ENCODE peak calls at places on chromosome 17, in nine cellular contexts. X is HCT116, F is tibial nerve, Q is heart right ventricle, S is prostate gland, W is ascending aorta, N is testis, Z is lung, H is suprapubic skin. R is an unnamed sample.

GRCh38 chr17:64357191-64357981 is 33.3 kb downstream of the PECAM1 start:
- DNase-seq in S (no peak), Q (peak; percentile 66), F (peak; percentile 70), X (no peak), N (no peak), H (peak; percentile 89), W (no peak), Z (no peak), R (peak; percentile 80)

GRCh38 chr17:76243826-76244679 is 3.8 kb upstream of the RNF157 start:
- DNase-seq in X (no peak), Z (no peak), S (no peak), W (no peak), Q (no peak), N (no peak), H (no peak), F (no peak), R (no peak)

GRCh38 chr17:8976638-8977037 is 11.1 kb upstream of the PIK3R5 start:
- DNase-seq in X (no peak), H (no peak), Z (no peak), Q (no peak), N (no peak), W (no peak), F (no peak), S (no peak), R (no peak)

GRCh38 chr17:34741967-34742366 is 162.6 kb downstream of the TMEM132E start:
- DNase-seq in Q (no peak), W (no peak), S (no peak), F (no peak), H (peak; percentile 43), N (no peak), Z (no peak), X (no peak), R (no peak)

GRCh38 chr17:55304171-55304859 is 39.6 kb downstream of the HLF start:
- DNase-seq in W (no peak), X (no peak), H (no peak), Q (no peak), Z (no peak), F (no peak), N (no peak), S (no peak), R (no peak)

GRCh38 chr17:22266231-22266630 is 573.9 kb downstream of the KCNJ18 start:
- DNase-seq in X (no peak), S (no peak), Z (no peak), Q (no peak), N (peak; percentile 60), W (no peak), H (peak; percentile 28), F (no peak), R (no peak)

GRCh38 chr17:41531993-41532392 is 3.9 kb upstream of the KRT19 start:
- DNase-seq in H (no peak), S (no peak), N (no peak), X (no peak), Z (no peak), F (no peak), W (no peak), Q (no peak), R (no peak)

GRCh38 chr17:51796026-51796425 is 362.5 kb downstream of the CA10 start:
- DNase-seq in Z (no peak), F (no peak), H (no peak), S (no peak), X (no peak), Q (no peak), W (no peak), N (no peak), R (no peak)

GRCh38 chr17:76195281-76196096 is 44.8 kb downstream of the RNF157 start:
- DNase-seq in Q (no peak), X (no peak), W (no peak), Z (no peak), S (no peak), H (no peak), F (no peak), N (no peak), R (no peak)

DNA sequence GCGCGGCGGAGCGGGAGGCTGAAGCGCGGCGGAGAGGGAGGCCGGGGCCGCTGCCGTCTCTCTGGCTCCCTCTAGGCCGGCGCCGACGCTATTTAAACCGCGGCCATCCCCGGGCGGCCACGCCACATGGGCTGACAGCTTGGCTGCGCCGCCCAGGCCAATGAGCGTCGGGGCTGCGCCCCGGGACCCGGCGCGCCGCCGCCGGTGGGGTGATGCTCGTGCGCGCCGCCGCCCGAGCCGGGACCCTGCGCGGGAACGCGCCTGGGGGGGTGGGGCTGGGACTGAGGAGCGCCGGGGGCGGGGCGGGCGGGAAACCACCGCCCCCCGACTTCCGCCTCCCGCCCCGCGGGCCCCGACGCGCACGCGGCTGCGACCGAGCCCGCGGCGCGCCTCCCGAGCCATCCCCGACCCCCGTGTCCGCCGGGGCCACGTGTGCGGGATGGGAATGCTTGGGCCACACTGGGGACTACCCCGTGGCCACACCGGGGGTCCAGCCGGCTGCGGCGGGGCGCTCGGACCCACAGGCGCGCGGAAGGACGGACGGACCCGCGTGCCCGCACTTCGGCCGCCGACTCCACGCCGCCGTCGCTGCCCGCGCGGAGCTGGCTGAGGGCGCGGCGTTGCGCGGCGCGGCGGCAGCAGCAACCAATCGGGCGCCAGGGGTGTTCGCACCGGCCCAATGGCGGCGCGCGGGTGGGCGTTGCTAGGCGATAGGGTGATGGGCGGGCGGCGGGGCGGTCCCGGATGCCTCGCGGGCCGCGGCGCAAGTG is at the start of gene FASN:
- DNase-seq in Z (peak; percentile 93), H (peak; percentile 98), X (peak; percentile 91), N (peak; percentile 96), Q (peak; percentile 95), W (peak; percentile 62), F (peak; percentile 93), S (peak; percentile 94), R (peak; percentile 93)
- TF ChIP-seq CTCF in Z (peak; percentile 27), H (no peak), X (no peak), N (no peak), Q (peak; percentile 50), W (peak; percentile 41), F (peak; percentile 59), S (no peak), R (peak; percentile 19)

DNA sequence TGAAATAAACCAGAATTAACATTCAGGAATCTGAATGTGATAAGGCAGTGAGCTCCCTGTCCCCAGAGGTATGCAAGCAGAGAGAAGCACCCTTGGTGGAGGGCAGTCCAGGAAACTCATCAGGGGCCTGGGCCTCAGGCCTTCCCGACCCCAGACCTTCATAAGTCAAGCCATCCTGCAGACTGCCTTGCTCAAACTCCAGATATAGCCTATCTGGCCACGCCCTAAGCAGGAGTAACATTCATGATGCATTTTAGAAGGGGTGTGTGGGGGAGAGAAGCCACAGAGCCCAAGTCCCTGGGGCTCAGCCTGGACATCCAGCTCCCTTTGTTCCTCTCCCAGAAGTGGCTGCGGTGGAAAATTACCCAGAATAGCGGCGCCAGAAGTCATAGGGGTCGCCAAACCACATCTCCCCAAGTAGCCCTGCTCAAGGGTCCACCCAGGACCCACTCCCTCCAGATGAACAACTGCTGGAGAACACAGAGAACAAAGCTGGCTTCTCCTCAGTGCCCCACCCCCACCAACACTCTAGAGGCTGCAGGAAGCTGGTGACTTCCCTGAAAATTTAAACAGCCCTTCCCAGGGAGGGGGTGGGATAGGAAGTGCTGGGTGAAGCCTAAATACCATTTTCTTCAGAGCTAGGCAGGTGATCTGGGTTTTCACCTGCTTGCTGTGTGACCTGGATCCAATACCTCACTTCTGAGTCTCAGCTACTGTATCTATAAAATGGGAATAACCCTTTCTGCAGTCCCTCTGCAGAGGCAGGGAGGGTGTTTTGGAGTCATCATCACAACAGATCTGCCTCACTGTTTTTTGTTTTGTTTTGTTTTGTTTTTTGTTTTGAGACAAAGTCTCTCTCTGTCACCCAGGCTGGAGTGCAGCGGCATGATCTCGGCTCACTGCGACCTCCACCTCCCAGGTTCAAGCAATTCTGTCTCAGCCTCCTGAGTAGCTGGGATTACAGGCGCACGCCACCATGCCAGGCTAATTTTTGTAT is 1.5 kb upstream of the SREBF1 start:
- DNase-seq in S (peak; percentile 72), X (peak; percentile 75), F (peak; percentile 71), Z (peak; percentile 75), H (peak; percentile 87), W (no peak), N (peak; percentile 78), Q (peak; percentile 89), R (no peak)
- H3K4me3 ChIP-seq in S (no peak overlapping the region), X (peak overlapping the region; percentile 78), F (no peak overlapping the region), Z (no peak overlapping the region), H (peak overlapping the region; percentile 73), W (no peak overlapping the region), N (no peak overlapping the region), Q (no peak overlapping the region), R (no peak overlapping the region)

GRCh38 chr17:32784113-32784512 is 92.8 kb downstream of the MYO1D start:
- DNase-seq in Z (no peak), Q (no peak), S (no peak), F (no peak), W (no peak), H (no peak), N (no peak), X (no peak), R (no peak)

GRCh38 chr17:32777922-32778321 is 99.0 kb downstream of the MYO1D start:
- DNase-seq in Q (no peak), X (no peak), W (no peak), N (no peak), H (no peak), Z (no peak), F (no peak), S (no peak), R (no peak)

GRCh38 chr17:32780721-32781120 is 96.2 kb downstream of the MYO1D start:
- DNase-seq in H (no peak), Z (no peak), F (no peak), X (no peak), S (no peak), N (no peak), W (no peak), Q (no peak), R (no peak)

GRCh38 chr17:32786169-32786568 is 90.8 kb downstream of the MYO1D start:
- DNase-seq in X (no peak), Q (no peak), F (no peak), S (no peak), N (no peak), W (no peak), Z (no peak), H (no peak), R (no peak)

GRCh38 chr17:32783602-32784001 is 93.3 kb downstream of the MYO1D start:
- DNase-seq in F (no peak), H (no peak), X (peak; percentile 39), Z (no peak), N (no peak), S (peak; percentile 31), W (no peak), Q (no peak), R (no peak)
- H3K27ac ChIP-seq in F (no peak overlapping the region), H (no peak overlapping the region), X (no peak overlapping the region), Z (no peak overlapping the region), N (no peak overlapping the region), S (no peak overlapping the region), W (peak overlapping the region; percentile 35), Q (no peak overlapping the region), R (no peak overlapping the region)

DNA sequence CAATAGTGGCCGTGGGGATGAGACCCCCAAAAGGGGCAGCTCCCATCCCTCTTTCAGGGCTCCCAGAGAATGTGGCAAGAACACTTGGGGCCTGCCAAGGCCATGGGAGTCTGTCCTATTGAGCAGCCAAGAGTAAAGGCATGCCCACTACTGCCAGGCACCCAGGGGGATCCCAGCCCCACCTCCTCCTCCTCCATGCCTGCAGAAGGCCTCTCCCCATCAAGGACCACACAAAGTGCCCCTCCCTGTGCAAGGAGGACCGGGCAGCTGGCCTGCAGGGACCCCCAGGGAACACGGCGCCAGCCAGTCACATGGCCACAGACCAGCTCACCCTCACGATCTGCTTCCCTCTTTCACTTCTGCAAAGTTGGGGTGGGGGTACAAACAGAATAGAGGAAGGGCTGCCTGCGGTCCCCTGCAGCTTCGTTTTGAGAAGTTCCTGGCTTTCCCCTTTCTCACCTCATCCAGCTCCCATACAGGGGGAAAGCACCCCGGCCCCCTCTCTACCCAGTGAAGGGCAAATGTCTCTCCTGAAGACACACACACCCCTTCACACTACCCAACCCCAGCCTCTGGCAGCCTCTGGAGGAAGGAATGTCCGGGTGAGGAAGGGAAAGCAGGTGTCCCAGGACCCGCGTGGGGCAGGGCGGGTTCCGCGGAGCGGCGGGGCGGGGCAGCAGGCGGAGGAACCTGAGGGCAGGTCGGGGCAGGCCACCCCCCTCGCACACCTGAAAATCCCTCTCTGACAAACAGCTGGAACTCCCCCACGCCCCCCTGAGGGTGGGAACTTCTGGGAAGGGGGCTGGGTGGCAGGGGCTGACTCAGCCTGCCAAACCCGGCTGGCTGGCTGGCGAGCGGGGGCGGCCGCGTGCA is 2.0 kb downstream of the PPP1R9B start:
- DNase-seq in Z (peak; percentile 71), F (peak; percentile 54), S (peak; percentile 83), H (no peak), X (no peak), W (peak; percentile 52), N (peak; percentile 55), Q (no peak), R (no peak)
- TF ChIP-seq CTCF in Z (no peak), F (peak; percentile 13), S (no peak), H (no peak), X (no peak), W (peak; percentile 9), N (no peak), Q (no peak), R (no peak)